ENCODE peak calls at places on chromosome 2, in four cellular contexts. Z is H1, K is GM12878, T is K562. M is an unnamed sample.

GRCh38 chr2:8983571-8983970 is 19.9 kb downstream of the MBOAT2 start:
- DNase-seq in K (no peak), Z (no peak), T (no peak), M (no peak)

GRCh38 chr2:6791682-6792081 is 74.0 kb downstream of the CMPK2 start:
- DNase-seq in K (no peak), Z (no peak), T (peak; percentile 30), M (no peak)

GRCh38 chr2:26691881-26692813 is at the start of gene KCNK3:
- DNase-seq in K (no peak), T (peak; percentile 36), Z (peak; percentile 81), M (no peak)

GRCh38 chr2:8389373-8390108 is 292.3 kb upstream of the ID2 start:
- DNase-seq in T (no peak), K (no peak), Z (no peak), M (no peak)

GRCh38 chr2:190766581-190766980 is 114.0 kb upstream of the GLS start:
- DNase-seq in T (no peak), Z (no peak), K (no peak), M (no peak)

GRCh38 chr2:45541450-45541849 is 69.6 kb downstream of the SRBD1 start:
- DNase-seq in Z (no peak), K (no peak), T (no peak), M (no peak)

GRCh38 chr2:20506281-20506685 is 59.4 kb downstream of the RHOB start:
- DNase-seq in Z (no peak), T (no peak), K (no peak), M (no peak)

GRCh38 chr2:26344581-26345283 is 1.2 kb upstream of the SELENOI start:
- DNase-seq in K (no peak), T (peak; percentile 90), Z (no peak), M (peak; percentile 73)

GRCh38 chr2:61471905-61472805 is 1.3 kb upstream of the USP34 start:
- DNase-seq in K (no peak), T (peak; percentile 53), Z (no peak), M (no peak)

GRCh38 chr2:174158003-174158402 is 90.3 kb downstream of the OLA1 start:
- DNase-seq in Z (peak; percentile 72), K (peak; percentile 16), T (peak; percentile 78), M (peak; percentile 51)

GRCh38 chr2:132420776-132421175 is 4.2 kb downstream of the GPR39 start:
- DNase-seq in K (no peak), T (no peak), Z (no peak), M (no peak)

GRCh38 chr2:584863-585823 is 92.1 kb downstream of the TMEM18 start:
- DNase-seq in T (no peak), Z (peak; percentile 42), K (no peak), M (no peak)

GRCh38 chr2:207143474-207144190 is 22.1 kb downstream of the KLF7 start:
- DNase-seq in K (no peak), Z (peak; percentile 49), T (no peak), M (no peak)

GRCh38 chr2:27408601-27409320 is 630 bp downstream of the PPM1G start:
- DNase-seq in K (no peak), Z (no peak), T (peak; percentile 33), M (no peak)

GRCh38 chr2:75241696-75242095 is 42.4 kb upstream of the TACR1 start:
- DNase-seq in Z (no peak), K (no peak), T (peak; percentile 12), M (peak; percentile 4)

GRCh38 chr2:10770956-10771750 is 41.4 kb downstream of the PDIA6 start:
- DNase-seq in T (no peak), K (no peak), Z (no peak), M (no peak)

GRCh38 chr2:177252808-177253531 is 11.6 kb downstream of the NFE2L2 start:
- DNase-seq in K (no peak), T (no peak), Z (no peak), M (no peak)

GRCh38 chr2:241154915-241155314 is 4.6 kb downstream of the PPP1R7 start:
- DNase-seq in Z (no peak), K (no peak), T (no peak), M (no peak)

GRCh38 chr2:197240713-197241050 is 69.9 kb downstream of the ANKRD44 start:
- DNase-seq in K (no peak), T (no peak), Z (no peak), M (no peak)

GRCh38 chr2:201517094-201517493 is 65.6 kb downstream of the STRADB start:
- DNase-seq in K (no peak), T (no peak), Z (no peak), M (no peak)

GRCh38 chr2:46298522-46299351 is 1.5 kb downstream of the EPAS1 start:
- DNase-seq in Z (peak; percentile 75), K (no peak), T (peak; percentile 59), M (no peak)

GRCh38 chr2:197972017-197972416 is 167.6 kb downstream of the PLCL1 start:
- DNase-seq in Z (no peak), T (no peak), K (no peak), M (no peak)

GRCh38 chr2:18117592-18117991 is 239.1 kb downstream of the KCNS3 start:
- DNase-seq in Z (peak; percentile 56), T (peak; percentile 5), K (no peak), M (peak; percentile 13)

GRCh38 chr2:160075171-160075570 is 12.8 kb upstream of the PLA2R1 start:
- DNase-seq in K (no peak), Z (no peak), T (no peak), M (no peak)

GRCh38 chr2:5093518-5093917 is 598.7 kb upstream of the SOX11 start:
- DNase-seq in T (no peak), Z (no peak), K (no peak), M (no peak)

GRCh38 chr2:70118798-70119454 is 31.6 kb downstream of the PCBP1 start:
- DNase-seq in Z (no peak), K (no peak), T (peak; percentile 86), M (no peak)

GRCh38 chr2:193738892-193739291 is 1544.2 kb upstream of the TMEFF2 start:
- DNase-seq in Z (no peak), T (no peak), K (no peak), M (no peak)

GRCh38 chr2:1366546-1367134 is 46.6 kb upstream of the TPO start:
- DNase-seq in K (no peak), T (no peak), Z (no peak), M (no peak)

GRCh38 chr2:109349555-109350430 is 220.8 kb downstream of the SH3RF3 start:
- DNase-seq in Z (peak; percentile 38), K (no peak), T (no peak), M (no peak)

GRCh38 chr2:136765736-136766323 is 485 bp downstream of the THSD7B start:
- DNase-seq in K (no peak), T (no peak), Z (peak; percentile 49), M (no peak)

GRCh38 chr2:46521215-46521683 is 41.9 kb downstream of the TMEM247 start:
- DNase-seq in K (no peak), T (no peak), Z (no peak), M (no peak)

GRCh38 chr2:8550932-8551621 is 130.8 kb upstream of the ID2 start:
- DNase-seq in Z (no peak), K (no peak), T (no peak), M (no peak)

GRCh38 chr2:178108176-178108575 is 4.1 kb upstream of the RBM45 start:
- DNase-seq in K (no peak), Z (no peak), T (no peak), M (no peak)

DNA sequence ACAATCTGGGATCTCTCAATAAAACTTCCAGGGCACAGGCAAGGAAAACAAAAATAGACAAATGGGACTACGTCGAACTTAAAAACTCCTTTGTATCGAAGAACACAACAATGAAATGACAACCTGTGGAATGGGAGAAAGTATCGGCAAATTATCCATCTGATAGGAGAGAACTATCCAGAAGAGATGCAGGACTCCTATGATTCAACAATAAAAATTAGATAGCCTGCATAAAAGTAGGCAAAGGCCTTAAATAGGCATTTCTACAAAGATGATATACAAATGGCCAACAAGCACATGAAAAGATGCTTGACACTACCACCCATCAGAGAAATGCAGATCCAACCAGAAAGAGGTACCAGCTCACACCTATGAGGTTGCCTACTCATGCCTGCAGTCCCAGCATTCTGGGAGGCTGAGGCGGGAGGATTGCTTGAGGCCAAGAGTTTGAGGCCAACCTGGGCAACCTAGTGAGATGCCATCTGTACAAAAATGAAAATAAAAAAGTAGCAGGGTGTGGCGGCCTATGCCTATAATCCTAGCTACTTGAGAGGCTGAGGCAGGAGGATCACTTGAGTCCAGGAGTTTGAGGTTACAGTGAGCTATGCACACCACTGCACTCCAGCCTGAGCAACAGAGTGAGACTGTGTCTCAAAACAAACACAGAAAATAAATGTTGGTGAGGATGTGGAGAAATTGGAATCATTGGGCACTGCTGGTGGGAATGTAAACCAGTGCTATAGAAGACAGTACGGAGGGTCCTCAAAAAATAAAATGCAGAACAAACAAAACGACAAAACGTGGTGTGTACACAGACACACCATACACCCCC is 21.6 kb downstream of the TWIST2 start:
- DNase-seq in Z (no peak), K (no peak), T (no peak), M (no peak)
- TF ChIP-seq ZNF274 in Z (no peak), K (no peak), T (no peak), M (no peak)

DNA sequence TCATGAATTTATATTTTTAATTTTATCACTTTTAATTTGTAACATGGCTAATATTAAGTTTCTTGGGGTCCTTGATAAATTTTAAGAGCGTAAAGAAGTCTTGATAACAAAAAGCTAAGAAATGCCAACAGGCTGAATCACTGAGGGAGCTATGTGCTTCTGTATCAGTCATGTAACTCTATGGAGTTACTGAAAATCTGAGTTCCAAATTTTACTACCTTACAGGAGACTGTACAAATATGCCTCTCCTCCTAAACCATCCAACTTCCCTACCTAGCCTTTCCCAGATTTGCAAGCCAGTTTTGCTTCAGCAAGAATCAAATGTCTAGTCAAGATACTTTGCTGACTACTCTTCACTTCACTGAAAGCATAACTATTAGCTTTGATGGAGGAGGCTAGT is 35.7 kb downstream of the FEZ2 start:
- DNase-seq in K (no peak), T (no peak), Z (no peak), M (no peak)
- TF ChIP-seq EGR1 in K (no peak), T (no peak), Z (no peak), M (no peak)

DNA sequence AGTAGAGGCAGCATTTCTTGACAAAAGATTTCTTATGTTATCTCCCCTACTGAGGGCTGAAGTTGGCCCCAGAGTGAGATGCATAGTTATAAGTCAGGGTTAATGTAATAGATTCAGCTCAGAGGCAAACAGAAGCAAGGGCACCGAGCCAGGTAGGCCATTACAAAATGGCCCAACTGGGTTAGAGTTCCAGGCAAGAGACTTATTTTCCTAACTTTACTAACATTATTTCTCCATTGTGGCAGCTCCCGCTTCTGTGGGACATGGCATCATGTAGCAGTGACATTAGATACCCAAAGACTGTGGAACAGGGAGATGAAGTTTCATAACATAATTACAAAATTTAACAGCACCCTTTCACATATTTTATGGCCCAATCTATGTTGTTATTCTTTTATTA is 27.1 kb downstream of the TSPYL6 start:
- DNase-seq in T (no peak), Z (no peak), K (no peak), M (no peak)
- TF ChIP-seq ZNF274 in T (no peak), Z (no peak), K (no peak), M (no peak)

DNA sequence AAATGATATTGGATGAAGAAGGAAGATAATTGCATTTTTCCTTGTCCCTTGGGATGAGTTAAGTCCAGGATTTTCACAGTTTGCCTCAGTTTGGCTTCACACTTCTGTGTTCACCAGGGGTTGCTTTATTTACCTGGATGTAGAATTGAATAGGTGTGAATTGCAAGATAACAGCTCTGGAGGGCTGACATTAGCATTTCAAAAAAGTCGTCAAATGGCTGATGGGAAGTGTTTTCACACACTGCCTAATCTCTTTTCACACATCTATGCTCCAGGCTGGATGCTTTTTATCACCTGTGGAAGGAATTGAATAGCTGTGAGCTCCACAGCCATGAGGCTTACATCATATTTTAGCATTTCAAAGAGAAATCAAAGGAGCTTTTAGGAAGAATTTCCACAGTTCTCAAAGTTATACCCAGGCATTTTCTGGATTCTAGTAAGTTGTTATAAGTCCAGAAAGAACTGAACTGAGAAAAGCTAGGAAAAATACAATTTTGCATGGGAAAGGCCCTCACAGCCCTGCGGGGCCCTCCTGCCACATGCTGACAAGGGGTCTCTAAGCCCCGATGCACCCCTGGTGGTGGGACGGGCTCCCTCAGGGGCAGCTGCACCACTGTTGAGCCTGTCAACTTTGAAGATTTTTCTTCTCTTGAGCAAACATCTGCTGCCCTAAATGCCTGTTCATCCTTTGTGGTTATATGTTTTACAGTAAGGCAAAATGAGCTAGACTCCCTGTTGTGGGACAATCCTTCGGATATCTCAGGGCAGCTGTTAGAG is 43.9 kb downstream of the TEX51 start:
- DNase-seq in Z (no peak), T (no peak), K (no peak), M (no peak)
- TF ChIP-seq EGR1 in Z (no peak), T (no peak), K (no peak), M (no peak)